ENCODE peak calls at places on chromosomes 13 and 19, in ten cellular contexts. A is cardiac fibroblast, S is heart right ventricle, Y is progenitor cell of endocrine pancreas, I is endodermal cell, O is right lobe of liver, R is transverse colon, B is astrocyte of the cerebellum, E is A549, T is RWPE2. J is an unnamed sample.

GRCh38 chr19:34171877-34172660 is at the start of gene LSM14A:
- DNase-seq in A (peak), S (peak), Y (peak), I (peak), O (peak), R (peak), B (peak), E (peak), T (peak), J (peak)

GRCh38 chr13:59742467-59742866 is 421.3 kb downstream of the DIAPH3 start:
- DNase-seq in A (no peak), S (no peak), Y (no peak), I (no peak), O (no peak), R (no peak), B (no peak), E (no peak), T (no peak), J (no peak)

GRCh38 chr19:18446811-18447359 is 9.0 kb upstream of the ISYNA1 start:
- DNase-seq in A (no peak), S (no peak), Y (no peak), I (no peak), O (peak), R (no peak), B (no peak), E (no peak), T (no peak), J (no peak)

GRCh38 chr13:41651413-41652068 is 194.2 kb downstream of the RGCC start:
- DNase-seq in A (peak), S (no peak), Y (no peak), I (no peak), O (no peak), R (no peak), B (no peak), E (no peak), T (no peak), J (no peak)

GRCh38 chr13:52848455-52849190 is at the start of gene PCDH8:
- DNase-seq in A (no peak), S (no peak), Y (peak), I (peak), O (no peak), R (no peak), B (no peak), E (no peak), T (no peak), J (no peak)

GRCh38 chr13:35164324-35164932 is 222.4 kb downstream of the NBEA start:
- DNase-seq in A (peak), S (no peak), Y (no peak), I (no peak), O (no peak), R (no peak), B (no peak), E (peak), T (no peak), J (no peak)

GRCh38 chr13:98874029-98874397 is 103.9 kb downstream of the DOCK9 start:
- DNase-seq in A (peak), S (no peak), Y (no peak), I (no peak), O (no peak), R (no peak), B (no peak), E (no peak), T (no peak), J (no peak)

GRCh38 chr19:48362716-48363499 is 832 bp downstream of the TMEM143 start:
- DNase-seq in A (peak), S (peak), Y (peak), I (peak), O (peak), R (peak), B (peak), E (peak), T (peak), J (peak)

GRCh38 chr13:34201050-34201913 is 383.3 kb downstream of the RFC3 start:
- DNase-seq in A (peak), S (peak), Y (no peak), I (no peak), O (no peak), R (no peak), B (no peak), E (peak), T (no peak), J (no peak)

GRCh38 chr19:55467236-55468053 is 2.9 kb upstream of the C19orf85 start:
- DNase-seq in A (peak), S (peak), Y (peak), I (peak), O (peak), R (peak), B (no peak), E (peak), T (no peak), J (no peak)

GRCh38 chr19:3785938-3786824 is at the start of gene MATK:
- DNase-seq in A (no peak), S (no peak), Y (no peak), I (peak), O (no peak), R (no peak), B (no peak), E (no peak), T (no peak), J (no peak)

GRCh38 chr13:40053401-40053800 is 397.9 kb downstream of the COG6 start:
- DNase-seq in A (no peak), S (no peak), Y (no peak), I (no peak), O (no peak), R (no peak), B (no peak), E (no peak), T (no peak), J (no peak)

GRCh38 chr13:40047322-40047771 is 391.9 kb downstream of the COG6 start:
- DNase-seq in A (no peak), S (no peak), Y (no peak), I (no peak), O (no peak), R (no peak), B (no peak), E (no peak), T (no peak), J (no peak)

GRCh38 chr13:40048551-40048950 is 393.1 kb downstream of the COG6 start:
- DNase-seq in A (no peak), S (no peak), Y (no peak), I (no peak), O (no peak), R (no peak), B (no peak), E (no peak), T (no peak), J (no peak)

GRCh38 chr13:40057228-40057627 is 401.8 kb downstream of the COG6 start:
- DNase-seq in A (peak), S (no peak), Y (no peak), I (no peak), O (no peak), R (no peak), B (no peak), E (no peak), T (no peak), J (no peak)

GRCh38 chr13:40052954-40053353 is 397.5 kb downstream of the COG6 start:
- DNase-seq in A (no peak), S (no peak), Y (no peak), I (no peak), O (no peak), R (no peak), B (no peak), E (no peak), T (no peak), J (no peak)
- TF ChIP-seq CTCF in A (no peak), S (no peak), Y (no peak), I (no peak), O (no peak), R (no peak), B (no peak), E (no peak), T (no peak), J (no peak)

GRCh38 chr13:46553886-46554855 is 1.2 kb downstream of the LRCH1 start:
- DNase-seq in A (peak), S (peak), Y (peak), I (peak), O (peak), R (peak), B (peak), E (peak), T (peak), J (peak)
- TF ChIP-seq CTCF in A (peak), S (peak), Y (peak), I (peak), O (peak), R (peak), B (peak), E (no peak), T (no peak), J (peak)

GRCh38 chr19:27867981-27868380 is 1345.0 kb downstream of the UQCRFS1 start:
- DNase-seq in A (no peak), S (no peak), Y (no peak), I (no peak), O (no peak), R (no peak), B (no peak), E (no peak), T (no peak), J (no peak)

GRCh38 chr19:27865927-27866777 is 1346.8 kb downstream of the UQCRFS1 start:
- DNase-seq in A (no peak), S (no peak), Y (no peak), I (no peak), O (no peak), R (no peak), B (no peak), E (no peak), T (no peak), J (no peak)

GRCh38 chr19:27872370-27872769 is 1340.6 kb downstream of the UQCRFS1 start:
- DNase-seq in A (no peak), S (no peak), Y (no peak), I (no peak), O (no peak), R (no peak), B (no peak), E (no peak), T (no peak), J (no peak)

GRCh38 chr19:27870293-27870692 is 1342.7 kb downstream of the UQCRFS1 start:
- DNase-seq in A (no peak), S (no peak), Y (no peak), I (no peak), O (no peak), R (no peak), B (no peak), E (no peak), T (no peak), J (no peak)
- TF ChIP-seq CTCF in A (no peak), S (no peak), Y (no peak), I (no peak), O (no peak), R (no peak), B (no peak), E (no peak), T (no peak), J (no peak)

DNA sequence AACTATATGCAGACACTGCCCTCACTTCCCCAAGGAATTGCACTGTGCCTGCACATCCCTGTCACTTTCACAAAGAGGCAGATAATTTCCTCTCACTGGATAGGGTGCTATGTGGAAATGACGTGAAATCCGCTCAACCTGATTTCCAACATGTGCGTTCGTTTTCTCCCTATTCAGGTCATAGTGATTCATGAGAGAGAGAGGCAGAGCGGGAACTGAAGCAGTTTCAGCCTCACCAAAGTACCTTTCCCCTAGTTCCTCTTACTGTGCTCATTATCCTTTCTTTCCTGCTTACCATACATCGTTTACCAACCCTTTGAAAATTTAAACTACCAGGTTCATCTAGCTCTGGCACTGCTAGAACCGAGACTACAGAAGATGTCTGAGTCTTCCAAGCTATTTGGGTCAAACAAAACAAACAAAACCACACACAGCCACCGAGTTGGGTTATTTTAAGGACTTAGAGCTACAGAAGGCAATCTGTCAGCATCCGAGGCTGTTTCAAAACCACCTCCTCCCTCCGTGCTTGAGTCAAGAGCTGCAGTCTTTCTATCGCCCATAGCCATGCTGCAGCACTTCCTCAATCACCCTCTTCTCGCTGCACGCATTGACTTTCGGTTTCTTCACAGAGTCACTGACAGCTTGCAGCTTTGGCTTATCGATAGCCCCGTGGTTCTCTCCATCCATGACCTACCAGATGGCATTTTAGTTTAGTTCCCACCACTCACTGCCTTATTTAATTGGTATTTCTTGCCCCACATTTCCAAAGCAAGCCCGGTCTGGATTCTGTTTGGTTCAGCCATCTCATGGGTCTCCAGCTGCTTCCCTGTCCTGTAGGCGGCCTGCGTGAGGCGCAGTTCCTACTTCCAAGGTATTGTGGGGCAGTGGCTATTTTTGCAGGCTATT is 1395.8 kb downstream of the EFNB2 start:
- DNase-seq in A (peak), S (peak), Y (no peak), I (peak), O (peak), R (peak), B (no peak), E (peak), T (no peak), J (no peak)
- TF ChIP-seq CTCF in A (peak), S (no peak), Y (no peak), I (peak), O (peak), R (no peak), B (no peak), E (peak), T (no peak), J (no peak)

GRCh38 chr19:37905936-37906867 is at the start of gene WDR87:
- DNase-seq in A (peak), S (no peak), Y (peak), I (peak), O (peak), R (peak), B (no peak), E (peak), T (no peak), J (no peak)
- TF ChIP-seq CTCF in A (no peak), S (no peak), Y (no peak), I (peak), O (no peak), R (no peak), B (peak), E (peak), T (peak), J (peak)

DNA sequence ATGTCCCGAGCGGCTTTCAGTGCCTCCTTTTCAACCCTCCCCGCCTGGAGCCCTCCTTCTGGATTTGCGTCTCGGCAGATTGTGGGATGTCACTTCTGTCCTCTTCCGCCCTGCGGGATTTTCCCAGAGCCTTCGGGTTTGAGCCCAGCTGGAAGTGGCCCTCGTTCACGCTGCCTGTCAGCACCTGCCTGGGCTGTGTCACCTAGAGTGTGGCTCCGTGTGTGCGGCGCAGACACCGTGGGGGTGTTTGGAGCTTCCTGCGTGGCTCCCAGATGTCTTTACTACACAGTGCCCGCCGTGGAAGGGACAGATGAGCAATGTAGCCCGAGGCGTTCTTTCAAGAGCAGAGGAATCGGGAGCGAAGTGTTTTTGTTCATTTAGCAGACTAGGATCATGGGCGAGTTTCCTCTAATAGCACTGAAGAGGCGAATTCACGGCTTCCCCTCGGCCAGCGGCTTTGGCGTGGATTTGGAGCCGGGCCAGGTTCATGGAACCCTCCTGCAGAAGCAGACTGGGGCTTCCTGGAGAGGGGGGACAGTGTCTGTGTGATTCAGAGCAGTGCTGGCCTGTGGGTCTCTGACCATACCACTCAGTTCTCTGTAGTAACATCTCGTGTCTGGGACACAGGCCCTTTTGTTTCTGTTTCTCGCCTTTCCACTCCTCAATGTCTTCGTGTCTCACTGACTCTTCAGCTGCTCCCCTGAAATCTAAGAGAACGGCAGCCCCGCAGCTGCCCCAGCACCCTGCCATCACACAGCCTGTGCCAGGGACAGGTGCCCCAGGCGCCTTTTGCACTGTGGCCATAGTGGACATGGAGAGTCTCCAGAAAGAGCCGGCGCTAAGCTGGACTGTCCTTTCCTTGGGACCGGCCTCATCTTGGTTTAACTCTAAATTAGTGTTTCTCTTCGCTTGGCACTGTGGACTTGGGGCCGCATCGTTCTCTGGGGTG is 68.1 kb downstream of the KDM4B start:
- DNase-seq in A (peak), S (peak), Y (no peak), I (no peak), O (no peak), R (no peak), B (no peak), E (no peak), T (no peak), J (peak)
- TF ChIP-seq CTCF in A (no peak), S (no peak), Y (no peak), I (no peak), O (no peak), R (no peak), B (no peak), E (no peak), T (no peak), J (no peak)

GRCh38 chr13:80361298-80361697 is 20.4 kb upstream of the SPRY2 start:
- DNase-seq in A (no peak), S (no peak), Y (no peak), I (no peak), O (no peak), R (no peak), B (no peak), E (no peak), T (no peak), J (no peak)
- TF ChIP-seq CTCF in A (no peak), S (no peak), Y (no peak), I (no peak), O (no peak), R (no peak), B (no peak), E (no peak), T (no peak), J (no peak)

GRCh38 chr19:14091086-14091884 is 734 bp upstream of the SAMD1 start:
- DNase-seq in A (peak), S (peak), Y (peak), I (peak), O (peak), R (peak), B (no peak), E (peak), T (no peak), J (no peak)
- TF ChIP-seq CTCF in A (peak), S (peak), Y (peak), I (peak), O (peak), R (peak), B (no peak), E (peak), T (peak), J (peak)

DNA sequence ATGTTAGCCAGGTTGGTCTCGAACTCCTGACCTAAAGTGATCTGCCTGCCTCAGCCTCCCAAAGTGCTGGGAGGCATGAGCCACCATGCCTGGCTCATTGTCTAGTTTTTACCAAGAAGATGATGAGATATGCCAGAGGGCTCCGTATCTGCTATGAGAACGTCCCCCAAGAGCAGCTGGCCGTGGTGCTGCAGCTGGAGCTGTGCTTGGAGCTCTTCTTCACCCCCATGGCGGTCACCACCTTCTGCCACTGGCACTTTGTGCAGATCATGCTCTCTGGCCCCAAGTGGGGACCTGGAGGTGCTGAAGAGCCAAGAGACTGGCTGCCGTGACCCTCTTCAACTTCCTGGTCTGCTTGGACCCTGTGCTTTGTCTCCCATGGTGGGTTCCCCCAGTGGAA is 36.8 kb downstream of the GPR42 start:
- DNase-seq in A (no peak), S (no peak), Y (no peak), I (no peak), O (no peak), R (no peak), B (no peak), E (no peak), T (no peak), J (no peak)
- TF ChIP-seq CTCF in A (no peak), S (no peak), Y (no peak), I (no peak), O (no peak), R (no peak), B (no peak), E (no peak), T (no peak), J (no peak)

GRCh38 chr13:67416047-67416925 is 186.2 kb upstream of the PCDH9 start:
- DNase-seq in A (peak), S (no peak), Y (peak), I (peak), O (no peak), R (no peak), B (no peak), E (peak), T (no peak), J (no peak)
- TF ChIP-seq CTCF in A (peak), S (peak), Y (peak), I (peak), O (peak), R (no peak), B (peak), E (peak), T (peak), J (peak)

J was measured in chondrocyte.